ENCODE peak calls at places on chromosomes 13 and 19, in five cellular contexts. One of them, this sample, is unnamed.

GRCh38 chr19:43765109-43765876 is 10.5 kb upstream of the SMG9 start:
- DNase-seq in IMR-90: peak
- DNase-seq in neuronal stem cell: no peak
- DNase-seq in H1: no peak
- DNase-seq in H9: peak
- DNase-seq in this sample: peak

GRCh38 chr19:38361633-38362075 is 12.7 kb upstream of the PSMD8 start:
- DNase-seq in IMR-90: peak
- DNase-seq in neuronal stem cell: peak
- DNase-seq in H1: peak
- DNase-seq in H9: peak
- DNase-seq in this sample: peak

GRCh38 chr13:28100149-28101121 is at the start of gene FLT3:
- DNase-seq in IMR-90: peak
- DNase-seq in neuronal stem cell: peak
- DNase-seq in H1: peak
- DNase-seq in H9: peak
- DNase-seq in this sample: peak

GRCh38 chr19:7230826-7231225 is 63.4 kb downstream of the INSR start:
- DNase-seq in IMR-90: no peak
- DNase-seq in neuronal stem cell: no peak
- DNase-seq in H1: no peak
- DNase-seq in H9: no peak
- DNase-seq in this sample: no peak

GRCh38 chr13:109275848-109276247 is 510.5 kb downstream of the IRS2 start:
- DNase-seq in IMR-90: no peak
- DNase-seq in neuronal stem cell: no peak
- DNase-seq in H1: no peak
- DNase-seq in H9: peak
- DNase-seq in this sample: peak

GRCh38 chr19:47471733-47472457 is at the start of gene SLC8A2:
- DNase-seq in IMR-90: peak
- DNase-seq in neuronal stem cell: peak
- DNase-seq in H1: peak
- DNase-seq in H9: peak
- DNase-seq in this sample: peak

GRCh38 chr13:99990045-99990977 is 8.7 kb downstream of the ZIC2 start:
- DNase-seq in IMR-90: no peak
- DNase-seq in neuronal stem cell: peak
- DNase-seq in H1: no peak
- DNase-seq in H9: peak
- DNase-seq in this sample: peak

GRCh38 chr19:34145741-34146202 is 26.5 kb upstream of the LSM14A start:
- DNase-seq in IMR-90: peak
- DNase-seq in neuronal stem cell: peak
- DNase-seq in H1: no peak
- DNase-seq in H9: peak
- DNase-seq in this sample: peak

GRCh38 chr19:39817888-39818561 is 15.9 kb downstream of the DYRK1B start:
- DNase-seq in IMR-90: no peak
- DNase-seq in neuronal stem cell: no peak
- DNase-seq in H1: no peak
- DNase-seq in H9: no peak
- DNase-seq in this sample: no peak

GRCh38 chr19:39677931-39678889 is 22.5 kb downstream of the LGALS16 start:
- DNase-seq in IMR-90: peak
- DNase-seq in neuronal stem cell: no peak
- DNase-seq in H1: no peak
- DNase-seq in H9: no peak
- DNase-seq in this sample: no peak

GRCh38 chr19:42480335-42481095 is 37.8 kb upstream of the CXCL17 start:
- DNase-seq in IMR-90: peak
- DNase-seq in neuronal stem cell: no peak
- DNase-seq in H1: no peak
- DNase-seq in H9: no peak
- DNase-seq in this sample: peak

GRCh38 chr19:34713262-34713637 is 20.8 kb upstream of the ZNF181 start:
- DNase-seq in IMR-90: no peak
- DNase-seq in neuronal stem cell: no peak
- DNase-seq in H1: no peak
- DNase-seq in H9: no peak
- DNase-seq in this sample: peak

GRCh38 chr19:31232220-31232619 is 117.0 kb downstream of the TSHZ3 start:
- DNase-seq in IMR-90: peak
- DNase-seq in neuronal stem cell: no peak
- DNase-seq in H1: no peak
- DNase-seq in H9: no peak
- DNase-seq in this sample: peak

GRCh38 chr13:99119686-99120085 is 81.0 kb upstream of the UBAC2 start:
- DNase-seq in IMR-90: no peak
- DNase-seq in neuronal stem cell: no peak
- DNase-seq in H1: no peak
- DNase-seq in H9: no peak
- DNase-seq in this sample: peak

DNA sequence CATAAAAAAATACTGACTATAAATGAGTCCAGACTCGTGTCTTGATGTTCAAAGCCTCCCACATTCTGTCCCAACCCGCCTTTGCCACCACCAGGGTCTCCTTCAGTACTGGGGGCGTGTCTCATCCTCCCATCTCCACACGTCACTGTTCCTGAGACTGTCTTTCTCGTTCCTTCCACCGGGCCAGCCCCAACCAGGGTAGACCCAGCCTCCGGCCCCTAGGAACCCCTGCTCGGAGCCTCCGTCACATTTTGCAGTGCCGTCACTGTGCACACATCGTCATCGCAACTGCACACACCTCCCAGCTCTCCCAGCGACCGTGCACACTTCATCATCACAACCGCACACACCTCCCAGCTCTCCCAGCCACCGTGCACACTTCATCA is 73.4 kb downstream of the SPACA7 start:
- DNase-seq in IMR-90: no peak
- DNase-seq in neuronal stem cell: no peak
- DNase-seq in H1: no peak
- DNase-seq in H9: peak
- DNase-seq in this sample: no peak
- H3K27ac ChIP-seq in IMR-90: no peak
- H3K27ac ChIP-seq in neuronal stem cell: no peak
- H3K27ac ChIP-seq in H1: no peak
- H3K27ac ChIP-seq in H9: no peak
- H3K27ac ChIP-seq in this sample: no peak

GRCh38 chr19:48935864-48936263 is 2.4 kb downstream of the DHDH start:
- DNase-seq in IMR-90: no peak
- DNase-seq in neuronal stem cell: no peak
- DNase-seq in H1: no peak
- DNase-seq in H9: no peak
- DNase-seq in this sample: no peak
- H3K18ac ChIP-seq in IMR-90: no peak
- H3K18ac ChIP-seq in neuronal stem cell: no peak
- H3K18ac ChIP-seq in H1: no peak
- H3K18ac ChIP-seq in H9: no peak
- H3K18ac ChIP-seq in this sample: no peak

GRCh38 chr19:2974342-2974932 is 2.9 kb upstream of the TLE6 start:
- DNase-seq in IMR-90: no peak
- DNase-seq in neuronal stem cell: no peak
- DNase-seq in H1: no peak
- DNase-seq in H9: no peak
- DNase-seq in this sample: no peak

GRCh38 chr19:2970201-2970838 is 7.0 kb upstream of the TLE6 start:
- DNase-seq in IMR-90: no peak
- DNase-seq in neuronal stem cell: no peak
- DNase-seq in H1: no peak
- DNase-seq in H9: no peak
- DNase-seq in this sample: no peak

GRCh38 chr19:2977001-2977685 is at the start of gene TLE6:
- DNase-seq in IMR-90: peak
- DNase-seq in neuronal stem cell: peak
- DNase-seq in H1: peak
- DNase-seq in H9: peak
- DNase-seq in this sample: peak

GRCh38 chr19:2976609-2977000 is 759 bp upstream of the TLE6 start:
- DNase-seq in IMR-90: no peak
- DNase-seq in neuronal stem cell: no peak
- DNase-seq in H1: no peak
- DNase-seq in H9: peak
- DNase-seq in this sample: peak

GRCh38 chr19:2973229-2973628 is 4.1 kb upstream of the TLE6 start:
- DNase-seq in IMR-90: no peak
- DNase-seq in neuronal stem cell: no peak
- DNase-seq in H1: no peak
- DNase-seq in H9: no peak
- DNase-seq in this sample: no peak
- H3K27ac ChIP-seq in IMR-90: no peak
- H3K27ac ChIP-seq in neuronal stem cell: no peak
- H3K27ac ChIP-seq in H1: no peak
- H3K27ac ChIP-seq in H9: no peak
- H3K27ac ChIP-seq in this sample: no peak

DNA sequence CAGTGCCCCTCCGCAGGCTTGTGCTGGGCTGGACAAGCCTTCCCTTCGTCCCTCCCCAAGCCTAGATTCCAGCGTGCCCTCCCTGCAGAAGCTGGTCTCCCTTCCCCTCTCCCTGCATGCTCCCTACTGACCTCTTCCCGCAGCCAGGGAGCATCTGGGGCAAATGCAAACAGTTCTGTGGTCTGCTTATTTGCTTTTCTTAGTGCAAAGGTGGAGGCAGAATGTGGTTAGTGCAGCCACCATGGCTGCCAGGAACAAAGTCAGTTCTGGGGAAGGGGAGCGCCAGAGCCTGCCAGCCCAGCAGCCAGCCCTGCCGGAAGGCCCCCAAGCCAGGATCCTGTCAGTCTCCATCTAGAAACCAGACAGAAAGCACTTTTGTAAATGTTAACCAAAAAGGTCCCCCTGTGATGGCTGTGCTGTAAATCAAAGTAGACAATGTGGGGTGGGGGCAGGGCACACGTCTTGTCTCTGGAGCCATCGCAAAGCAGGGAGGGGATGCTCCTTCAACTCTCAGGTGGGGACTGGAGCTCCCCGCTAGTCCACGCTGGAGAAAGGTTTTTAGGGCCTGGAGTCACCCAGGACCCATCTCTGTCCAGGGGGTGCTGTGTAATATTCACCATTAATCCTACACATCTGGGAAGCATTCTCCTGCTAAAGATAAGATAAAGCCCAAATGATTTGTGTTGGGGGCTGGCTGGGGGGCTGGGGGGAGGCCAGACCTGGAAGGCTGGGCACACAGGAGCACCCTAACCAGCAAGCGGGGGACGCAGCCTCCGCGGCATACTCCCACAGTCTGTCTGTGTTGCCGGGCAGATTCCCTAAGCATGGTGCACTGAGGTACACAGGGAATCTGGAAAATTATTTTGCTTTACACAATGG is 30.9 kb downstream of the SERP2 start:
- DNase-seq in IMR-90: no peak
- DNase-seq in neuronal stem cell: no peak
- DNase-seq in H1: no peak
- DNase-seq in H9: peak
- DNase-seq in this sample: peak
- H3K18ac ChIP-seq in IMR-90: no peak
- H3K18ac ChIP-seq in neuronal stem cell: peak
- H3K18ac ChIP-seq in H1: peak
- H3K18ac ChIP-seq in H9: peak
- H3K18ac ChIP-seq in this sample: peak

GRCh38 chr19:1112254-1113208 is 8.7 kb downstream of the GPX4 start:
- DNase-seq in IMR-90: no peak
- DNase-seq in neuronal stem cell: no peak
- DNase-seq in H1: no peak
- DNase-seq in H9: peak
- DNase-seq in this sample: peak
- H3K27ac ChIP-seq in IMR-90: no peak
- H3K27ac ChIP-seq in neuronal stem cell: peak
- H3K27ac ChIP-seq in H1: no peak
- H3K27ac ChIP-seq in H9: no peak
- H3K27ac ChIP-seq in this sample: no peak

GRCh38 chr19:44955500-44956439 is 590 bp downstream of the CLPTM1 start:
- DNase-seq in IMR-90: no peak
- DNase-seq in neuronal stem cell: no peak
- DNase-seq in H1: no peak
- DNase-seq in H9: no peak
- DNase-seq in this sample: no peak
- H3K18ac ChIP-seq in IMR-90: no peak
- H3K18ac ChIP-seq in neuronal stem cell: peak
- H3K18ac ChIP-seq in H1: no peak
- H3K18ac ChIP-seq in H9: no peak
- H3K18ac ChIP-seq in this sample: peak